ENCODE peak calls at places on chromosome X, in four cellular contexts. T is GM10248, K is heart right ventricle, N is AG09309. G is an unnamed sample.

GRCh38 chrX:29581223-29581622 is 634.1 kb upstream of the MAGEB2 start:
- DNase-seq in K (no peak), T (no peak), N (no peak), G (no peak)

GRCh38 chrX:1392376-1393130 is 640 bp upstream of the SLC25A6 start:
- DNase-seq in K (peak; percentile 86), T (peak; percentile 73), N (peak; percentile 14), G (no peak)

GRCh38 chrX:46965125-46965758 is 53.0 kb downstream of the JADE3 start:
- DNase-seq in N (no peak), T (no peak), K (no peak), G (no peak)

GRCh38 chrX:38661561-38661960 is 100.2 kb downstream of the TSPAN7 start:
- DNase-seq in T (no peak), N (no peak), K (no peak), G (no peak)

GRCh38 chrX:45771114-45771513 is 570.4 kb upstream of the DIPK2B start:
- DNase-seq in N (peak; percentile 92), T (no peak), K (peak; percentile 5), G (peak; percentile 72)

GRCh38 chrX:134658421-134658896 is at the start of gene PLAC1:
- DNase-seq in K (no peak), N (no peak), T (no peak), G (no peak)

GRCh38 chrX:119041175-119041574 is 31.6 kb upstream of the CT47C1 start:
- DNase-seq in K (peak; percentile 60), N (peak; percentile 25), T (no peak), G (peak; percentile 34)

GRCh38 chrX:65300104-65300809 is 234.3 kb downstream of the LAS1L start:
- DNase-seq in N (no peak), T (no peak), K (no peak), G (no peak)

GRCh38 chrX:130100180-130100579 is 10.1 kb downstream of the ELF4 start:
- DNase-seq in N (peak; percentile 64), K (peak; percentile 59), T (no peak), G (no peak)

GRCh38 chrX:2889045-2889605 is 40.0 kb downstream of the ARSD start:
- DNase-seq in T (no peak), N (no peak), K (no peak), G (no peak)

GRCh38 chrX:150239946-150240642 is 123.0 kb upstream of the MAMLD1 start:
- DNase-seq in K (no peak), N (no peak), T (no peak), G (no peak)

GRCh38 chrX:252421-253291 is 28.5 kb upstream of the PLCXD1 start:
- DNase-seq in T (no peak), K (no peak), N (no peak), G (no peak)

GRCh38 chrX:78378476-78379115 is 51.2 kb upstream of the CYSLTR1 start:
- DNase-seq in N (no peak), K (no peak), T (no peak), G (no peak)

GRCh38 chrX:39331062-39331704 is 529.9 kb downstream of the MID1IP1 start:
- DNase-seq in N (no peak), K (no peak), T (no peak), G (no peak)

GRCh38 chrX:31374786-31375185 is 302.9 kb upstream of the FTHL17 start:
- DNase-seq in N (no peak), T (no peak), K (no peak), G (no peak)

DNA sequence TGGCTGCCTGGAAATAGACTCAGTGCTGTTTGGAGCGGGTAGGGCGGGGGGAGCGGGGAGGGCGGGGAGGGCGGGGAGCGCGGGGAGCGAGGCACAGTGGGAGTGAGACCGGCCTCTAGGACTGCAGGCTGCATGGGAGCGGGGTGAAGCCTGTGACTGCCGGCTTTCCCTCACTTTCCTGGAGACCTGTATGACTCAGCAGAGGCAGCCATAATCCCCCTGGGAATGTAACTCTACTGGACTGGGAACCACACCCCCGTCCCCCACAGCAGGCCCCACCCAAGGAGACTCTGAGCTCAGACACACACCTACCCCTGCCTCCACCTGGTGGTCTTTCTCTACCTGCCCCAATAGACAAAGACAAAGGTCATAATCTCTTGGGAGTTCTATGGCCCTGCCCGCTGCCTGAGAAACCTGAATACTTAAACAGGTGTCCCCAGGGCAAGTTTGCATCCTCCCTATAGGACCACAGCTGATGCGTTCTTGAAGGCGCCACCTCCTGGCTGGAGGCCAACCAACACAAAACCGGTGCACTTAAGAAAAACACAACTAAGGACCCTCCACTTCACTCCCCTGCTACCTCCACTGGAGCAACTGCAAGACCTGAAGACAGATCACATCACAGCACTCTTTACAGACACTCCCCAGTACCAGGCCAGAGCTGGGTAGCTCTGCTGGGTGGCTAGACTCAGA is 18.0 kb downstream of the HDAC8 start:
- DNase-seq in N (no peak), T (no peak), K (no peak), G (peak; percentile 76)
- TF ChIP-seq CTCF in N (no peak), T (no peak), K (no peak), G (no peak)

GRCh38 chrX:44253573-44253942 is 89.9 kb downstream of the EFHC2 start:
- DNase-seq in T (no peak), K (no peak), N (no peak), G (no peak)
- TF ChIP-seq CTCF in T (no peak), K (no peak), N (no peak), G (no peak)

GRCh38 chrX:49972313-49972712 is 49.9 kb downstream of the CLCN5 start:
- DNase-seq in T (no peak), K (no peak), N (no peak), G (no peak)

DNA sequence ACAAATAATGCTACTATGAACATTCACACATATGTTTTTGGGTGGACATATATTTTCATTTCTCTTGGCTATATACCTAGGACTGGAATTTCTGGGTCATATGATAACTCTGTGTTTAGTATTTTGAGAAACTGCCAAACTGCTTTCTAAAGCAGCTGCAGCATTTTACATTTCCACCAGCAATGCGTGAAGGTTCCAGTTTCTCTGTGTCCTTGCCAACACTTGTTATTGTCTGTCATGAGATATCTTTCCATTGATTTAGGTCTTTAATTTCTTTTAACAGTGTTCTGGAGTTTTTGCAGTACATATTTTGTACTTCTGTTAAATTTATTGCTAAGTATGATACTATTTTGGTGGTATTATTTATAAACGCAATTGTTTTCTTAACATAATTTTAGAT is 48.3 kb downstream of the CLCN5 start:
- DNase-seq in K (no peak), N (no peak), T (no peak), G (no peak)
- TF ChIP-seq CTCF in K (no peak), N (no peak), T (no peak), G (no peak)

GRCh38 chrX:48937065-48937907 is 18.5 kb upstream of the PIM2 start:
- DNase-seq in T (peak; percentile 70), N (no peak), K (peak; percentile 34), G (no peak)
- TF ChIP-seq CTCF in T (peak; percentile 28), N (no peak), K (no peak), G (peak; percentile 9)

GRCh38 chrX:86348669-86349068 is 200.4 kb downstream of the DACH2 start:
- DNase-seq in N (no peak), K (no peak), T (no peak), G (no peak)
- TF ChIP-seq CTCF in N (no peak), K (no peak), T (no peak), G (no peak)

GRCh38 chrX:106997611-106998010 is 2.4 kb downstream of the MORC4 start:
- DNase-seq in N (no peak), T (no peak), K (no peak), G (no peak)

GRCh38 chrX:106995678-106996077 is 4.3 kb downstream of the MORC4 start:
- DNase-seq in N (no peak), T (no peak), K (no peak), G (no peak)

GRCh38 chrX:107000013-107000515 is at the start of gene MORC4:
- DNase-seq in T (peak; percentile 33), N (peak; percentile 29), K (peak; percentile 77), G (peak; percentile 41)

DNA sequence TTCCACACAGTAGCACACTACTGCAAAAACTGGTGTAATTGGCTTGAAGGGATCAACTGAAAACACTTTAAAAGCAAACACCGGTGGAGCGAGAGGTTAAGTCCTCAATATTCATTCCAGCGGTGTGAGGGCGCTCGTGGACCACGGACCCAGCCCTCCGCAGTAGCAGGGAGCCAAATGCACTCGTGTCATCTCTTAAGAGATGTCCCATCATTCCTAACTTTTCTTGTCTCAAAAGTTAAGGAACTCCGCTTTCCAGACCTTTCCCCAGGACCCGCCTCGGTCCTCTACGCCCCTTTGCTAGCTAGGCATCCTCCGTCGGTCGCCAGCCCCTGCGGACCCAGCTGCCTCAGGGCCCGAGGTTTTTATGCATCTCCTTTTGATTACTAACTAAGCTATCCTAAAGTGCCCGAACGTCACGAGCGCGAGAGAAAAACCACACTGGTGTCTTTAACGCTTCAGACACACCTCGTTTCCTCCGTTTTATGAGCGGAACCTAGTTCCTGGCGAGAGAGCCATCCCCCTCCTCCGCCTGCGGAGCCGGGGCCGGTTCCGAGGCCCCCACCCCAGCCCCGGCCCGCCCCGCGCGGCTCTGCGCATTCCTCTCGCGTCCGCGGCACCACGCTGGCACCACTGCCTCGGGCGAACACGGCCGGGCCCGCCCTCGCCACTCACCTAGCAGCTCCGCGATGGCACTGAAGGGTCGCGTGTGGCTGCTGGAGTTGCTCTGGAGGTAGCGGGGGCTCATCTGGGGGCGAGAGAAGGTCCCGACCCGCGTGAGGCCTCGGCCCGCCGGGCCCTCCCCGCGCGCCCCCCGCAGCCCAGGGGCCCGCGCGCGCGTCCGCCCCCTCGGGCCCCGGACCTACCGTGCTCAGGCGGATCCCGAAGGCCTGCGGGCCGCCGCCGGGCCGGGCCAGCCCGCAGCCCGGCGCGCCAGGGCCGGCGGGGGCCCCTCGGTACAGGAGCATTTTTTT is 723 bp downstream of the MORC4 start:
- DNase-seq in T (peak; percentile 7), N (no peak), K (peak; percentile 37), G (peak; percentile 12)
- TF ChIP-seq CTCF in T (peak; percentile 49), N (peak; percentile 58), K (peak; percentile 41), G (peak; percentile 48)